ENCODE peak calls at places on chromosomes 4 and X, in ten cellular contexts. One of them, this sample, is unnamed. For H3K4me1, the result is how much of the 10 kb centered on the place peaks cover.

GRCh38 chr4:153222790-153223417 is 18.7 kb downstream of the TRIM2 start:
- DNase-seq in K562: no peak
- DNase-seq in heart left ventricle: peak
- DNase-seq in adrenal gland: peak
- DNase-seq in gastrocnemius medialis: peak
- DNase-seq in right lobe of liver: peak
- DNase-seq in stomach: peak
- DNase-seq in Peyer's patch: peak
- DNase-seq in transverse colon: peak
- DNase-seq in endothelial cell of umbilical vein: peak
- DNase-seq in this sample: peak

GRCh38 chrX:132714913-132715312 is 226.1 kb upstream of the MBNL3 start:
- DNase-seq in K562: no peak
- DNase-seq in heart left ventricle: no peak
- DNase-seq in adrenal gland: no peak
- DNase-seq in gastrocnemius medialis: no peak
- DNase-seq in right lobe of liver: no peak
- DNase-seq in stomach: no peak
- DNase-seq in Peyer's patch: no peak
- DNase-seq in transverse colon: no peak
- DNase-seq in endothelial cell of umbilical vein: no peak
- DNase-seq in this sample: no peak

GRCh38 chr4:163681208-163681821 is 186.8 kb downstream of the TMA16 start:
- DNase-seq in K562: peak
- DNase-seq in heart left ventricle: no peak
- DNase-seq in adrenal gland: peak
- DNase-seq in gastrocnemius medialis: no peak
- DNase-seq in right lobe of liver: no peak
- DNase-seq in stomach: no peak
- DNase-seq in Peyer's patch: peak
- DNase-seq in transverse colon: no peak
- DNase-seq in endothelial cell of umbilical vein: peak
- DNase-seq in this sample: no peak

GRCh38 chrX:72644946-72645345 is 69.2 kb downstream of the PHKA1 start:
- DNase-seq in K562: no peak
- DNase-seq in heart left ventricle: no peak
- DNase-seq in adrenal gland: no peak
- DNase-seq in gastrocnemius medialis: no peak
- DNase-seq in right lobe of liver: peak
- DNase-seq in stomach: no peak
- DNase-seq in Peyer's patch: no peak
- DNase-seq in transverse colon: no peak
- DNase-seq in endothelial cell of umbilical vein: peak
- DNase-seq in this sample: no peak

GRCh38 chr4:98566491-98567008 is 91.9 kb downstream of the TSPAN5 start:
- DNase-seq in K562: no peak
- DNase-seq in heart left ventricle: no peak
- DNase-seq in adrenal gland: no peak
- DNase-seq in gastrocnemius medialis: no peak
- DNase-seq in right lobe of liver: no peak
- DNase-seq in stomach: no peak
- DNase-seq in Peyer's patch: no peak
- DNase-seq in transverse colon: no peak
- DNase-seq in endothelial cell of umbilical vein: no peak
- DNase-seq in this sample: no peak

GRCh38 chr4:60944070-60944469 is 256.1 kb upstream of the ADGRL3 start:
- DNase-seq in K562: no peak
- DNase-seq in heart left ventricle: no peak
- DNase-seq in adrenal gland: no peak
- DNase-seq in gastrocnemius medialis: no peak
- DNase-seq in right lobe of liver: no peak
- DNase-seq in stomach: no peak
- DNase-seq in Peyer's patch: no peak
- DNase-seq in transverse colon: no peak
- DNase-seq in endothelial cell of umbilical vein: no peak
- DNase-seq in this sample: no peak

GRCh38 chrX:16825306-16826035 is 39.2 kb downstream of the TXLNG start:
- DNase-seq in K562: no peak
- DNase-seq in heart left ventricle: no peak
- DNase-seq in adrenal gland: no peak
- DNase-seq in gastrocnemius medialis: no peak
- DNase-seq in right lobe of liver: no peak
- DNase-seq in stomach: no peak
- DNase-seq in Peyer's patch: no peak
- DNase-seq in transverse colon: no peak
- DNase-seq in endothelial cell of umbilical vein: peak
- DNase-seq in this sample: no peak

GRCh38 chr4:24032371-24032989 is 142.6 kb upstream of the PPARGC1A start:
- DNase-seq in K562: peak
- DNase-seq in heart left ventricle: no peak
- DNase-seq in adrenal gland: peak
- DNase-seq in gastrocnemius medialis: peak
- DNase-seq in right lobe of liver: no peak
- DNase-seq in stomach: peak
- DNase-seq in Peyer's patch: no peak
- DNase-seq in transverse colon: peak
- DNase-seq in endothelial cell of umbilical vein: no peak
- DNase-seq in this sample: no peak

GRCh38 chr4:45442466-45442865 is 681.4 kb downstream of the GABRG1 start:
- DNase-seq in K562: no peak
- DNase-seq in heart left ventricle: no peak
- DNase-seq in adrenal gland: no peak
- DNase-seq in gastrocnemius medialis: no peak
- DNase-seq in right lobe of liver: no peak
- DNase-seq in stomach: no peak
- DNase-seq in Peyer's patch: no peak
- DNase-seq in transverse colon: no peak
- DNase-seq in endothelial cell of umbilical vein: no peak
- DNase-seq in this sample: no peak

GRCh38 chrX:25015486-25016360 is at the start of gene ARX:
- DNase-seq in K562: peak
- DNase-seq in heart left ventricle: peak
- DNase-seq in adrenal gland: peak
- DNase-seq in gastrocnemius medialis: peak
- DNase-seq in right lobe of liver: peak
- DNase-seq in stomach: no peak
- DNase-seq in Peyer's patch: peak
- DNase-seq in transverse colon: peak
- DNase-seq in endothelial cell of umbilical vein: peak
- DNase-seq in this sample: peak

GRCh38 chr4:12118651-12119213 is 690.0 kb upstream of the HS3ST1 start:
- DNase-seq in K562: no peak
- DNase-seq in heart left ventricle: no peak
- DNase-seq in adrenal gland: no peak
- DNase-seq in gastrocnemius medialis: no peak
- DNase-seq in right lobe of liver: no peak
- DNase-seq in stomach: no peak
- DNase-seq in Peyer's patch: no peak
- DNase-seq in transverse colon: no peak
- DNase-seq in endothelial cell of umbilical vein: no peak
- DNase-seq in this sample: no peak

GRCh38 chrX:153726286-153727107 is 1.8 kb downstream of the ABCD1 start:
- DNase-seq in K562: peak
- DNase-seq in heart left ventricle: peak
- DNase-seq in adrenal gland: peak
- DNase-seq in gastrocnemius medialis: peak
- DNase-seq in right lobe of liver: peak
- DNase-seq in stomach: peak
- DNase-seq in Peyer's patch: peak
- DNase-seq in transverse colon: peak
- DNase-seq in endothelial cell of umbilical vein: peak
- DNase-seq in this sample: peak

GRCh38 chr4:7660176-7660540 is 225.4 kb upstream of the PSAPL1 start:
- DNase-seq in K562: no peak
- DNase-seq in heart left ventricle: no peak
- DNase-seq in adrenal gland: no peak
- DNase-seq in gastrocnemius medialis: no peak
- DNase-seq in right lobe of liver: no peak
- DNase-seq in stomach: no peak
- DNase-seq in Peyer's patch: no peak
- DNase-seq in transverse colon: no peak
- DNase-seq in endothelial cell of umbilical vein: no peak
- DNase-seq in this sample: no peak

GRCh38 chr4:105714071-105714521 is 5.5 kb downstream of the GSTCD start:
- DNase-seq in K562: no peak
- DNase-seq in heart left ventricle: no peak
- DNase-seq in adrenal gland: no peak
- DNase-seq in gastrocnemius medialis: no peak
- DNase-seq in right lobe of liver: no peak
- DNase-seq in stomach: no peak
- DNase-seq in Peyer's patch: no peak
- DNase-seq in transverse colon: no peak
- DNase-seq in endothelial cell of umbilical vein: no peak
- DNase-seq in this sample: no peak

GRCh38 chrX:1462596-1463251 is 10.0 kb upstream of the ASMTL start:
- DNase-seq in K562: peak
- DNase-seq in heart left ventricle: peak
- DNase-seq in adrenal gland: peak
- DNase-seq in gastrocnemius medialis: no peak
- DNase-seq in right lobe of liver: no peak
- DNase-seq in stomach: peak
- DNase-seq in Peyer's patch: peak
- DNase-seq in transverse colon: no peak
- DNase-seq in endothelial cell of umbilical vein: peak
- DNase-seq in this sample: peak

DNA sequence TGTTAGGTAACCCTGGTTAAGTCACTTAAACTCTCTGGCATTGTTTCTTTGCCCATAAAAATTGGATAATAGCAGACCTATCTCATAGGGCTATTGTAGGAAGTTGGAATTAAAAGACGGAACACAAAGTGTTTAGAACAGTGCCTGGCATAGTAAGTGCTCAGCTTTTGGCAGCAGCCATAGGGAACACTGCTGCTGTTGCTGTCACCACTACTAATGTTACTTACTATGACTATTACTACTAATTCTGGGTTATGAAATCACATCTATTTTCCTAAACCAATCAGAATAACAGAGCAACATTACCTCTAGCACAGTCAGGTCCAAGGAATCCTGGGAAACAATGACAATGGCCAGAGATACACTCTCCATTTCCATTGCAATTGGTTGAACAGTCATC is 300.0 kb downstream of the SH2D1A start:
- DNase-seq in K562: no peak
- DNase-seq in heart left ventricle: no peak
- DNase-seq in adrenal gland: no peak
- DNase-seq in gastrocnemius medialis: peak
- DNase-seq in right lobe of liver: no peak
- DNase-seq in stomach: no peak
- DNase-seq in Peyer's patch: no peak
- DNase-seq in transverse colon: no peak
- DNase-seq in endothelial cell of umbilical vein: no peak
- DNase-seq in this sample: no peak
- H3K4me1 ChIP-seq in K562: under half
- H3K4me1 ChIP-seq in heart left ventricle: under half
- H3K4me1 ChIP-seq in adrenal gland: under half
- H3K4me1 ChIP-seq in gastrocnemius medialis: under half
- H3K4me1 ChIP-seq in right lobe of liver: under half
- H3K4me1 ChIP-seq in stomach: under half
- H3K4me1 ChIP-seq in Peyer's patch: under half
- H3K4me1 ChIP-seq in transverse colon: under half
- H3K4me1 ChIP-seq in endothelial cell of umbilical vein: under half
- H3K4me1 ChIP-seq in this sample: under half

GRCh38 chrX:119853449-119853848 is 686 bp upstream of the UPF3B start:
- DNase-seq in K562: no peak
- DNase-seq in heart left ventricle: no peak
- DNase-seq in adrenal gland: no peak
- DNase-seq in gastrocnemius medialis: peak
- DNase-seq in right lobe of liver: no peak
- DNase-seq in stomach: no peak
- DNase-seq in Peyer's patch: peak
- DNase-seq in transverse colon: peak
- DNase-seq in endothelial cell of umbilical vein: no peak
- DNase-seq in this sample: no peak

GRCh38 chrX:119852410-119853353 is at the start of gene UPF3B:
- DNase-seq in K562: peak
- DNase-seq in heart left ventricle: peak
- DNase-seq in adrenal gland: peak
- DNase-seq in gastrocnemius medialis: peak
- DNase-seq in right lobe of liver: peak
- DNase-seq in stomach: peak
- DNase-seq in Peyer's patch: peak
- DNase-seq in transverse colon: peak
- DNase-seq in endothelial cell of umbilical vein: peak
- DNase-seq in this sample: peak
- TF ChIP-seq POLR2A in K562: peak
- TF ChIP-seq POLR2A in heart left ventricle: peak
- TF ChIP-seq POLR2A in adrenal gland: peak
- TF ChIP-seq POLR2A in gastrocnemius medialis: peak
- TF ChIP-seq POLR2A in right lobe of liver: peak
- TF ChIP-seq POLR2A in stomach: no peak
- TF ChIP-seq POLR2A in Peyer's patch: peak
- TF ChIP-seq POLR2A in transverse colon: peak
- TF ChIP-seq POLR2A in endothelial cell of umbilical vein: peak
- TF ChIP-seq POLR2A in this sample: peak

GRCh38 chr4:168891086-168891485 is 119.0 kb downstream of the CBR4 start:
- DNase-seq in K562: no peak
- DNase-seq in heart left ventricle: no peak
- DNase-seq in adrenal gland: no peak
- DNase-seq in gastrocnemius medialis: no peak
- DNase-seq in right lobe of liver: no peak
- DNase-seq in stomach: no peak
- DNase-seq in Peyer's patch: no peak
- DNase-seq in transverse colon: no peak
- DNase-seq in endothelial cell of umbilical vein: no peak
- DNase-seq in this sample: no peak
- H3K4me1 ChIP-seq in K562: under half
- H3K4me1 ChIP-seq in heart left ventricle: under half
- H3K4me1 ChIP-seq in adrenal gland: under half
- H3K4me1 ChIP-seq in gastrocnemius medialis: under half
- H3K4me1 ChIP-seq in right lobe of liver: under half
- H3K4me1 ChIP-seq in stomach: half or more
- H3K4me1 ChIP-seq in Peyer's patch: under half
- H3K4me1 ChIP-seq in transverse colon: under half
- H3K4me1 ChIP-seq in endothelial cell of umbilical vein: under half
- H3K4me1 ChIP-seq in this sample: under half

DNA sequence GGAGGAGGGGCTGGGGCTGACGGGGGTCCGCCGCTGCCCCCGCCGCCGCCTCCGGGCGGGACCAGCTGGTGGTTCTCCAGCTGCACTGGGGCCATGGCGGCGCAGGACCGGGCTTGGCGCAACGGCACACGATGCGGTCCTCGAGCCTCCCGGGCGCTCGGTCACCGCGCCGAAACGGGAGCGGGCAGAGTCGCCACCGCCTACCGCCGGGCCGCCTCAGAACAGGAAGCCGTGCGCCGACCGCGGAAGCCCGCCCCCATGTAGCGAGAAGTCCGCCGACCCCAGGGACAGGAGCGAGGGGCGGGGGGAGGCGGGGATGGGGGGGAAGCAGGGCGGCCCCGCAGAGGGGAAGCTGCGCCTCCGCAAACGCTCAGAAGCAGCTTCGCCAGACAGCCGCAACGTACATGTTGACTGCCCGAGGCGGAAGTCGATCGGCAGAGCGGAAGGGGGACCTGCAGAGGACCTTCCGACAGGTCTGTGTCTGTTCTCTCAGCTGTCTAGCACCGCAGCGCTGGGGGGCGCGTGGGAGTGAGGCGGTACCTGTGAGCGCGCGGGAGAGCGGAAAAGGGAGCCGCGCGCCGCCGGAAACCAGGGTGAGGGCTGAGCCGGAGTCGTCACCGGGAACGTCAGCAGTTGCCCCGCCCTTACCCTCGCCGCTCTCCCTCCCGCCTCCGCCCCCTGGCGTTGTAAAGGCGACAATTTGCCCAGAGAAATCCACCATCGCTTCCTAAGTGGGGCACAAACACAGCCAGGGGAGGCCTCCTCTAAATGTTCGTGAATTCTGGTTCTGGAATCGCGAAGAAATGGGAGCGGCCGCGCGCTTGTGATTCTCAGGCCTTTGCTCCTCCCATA is at the start of gene MED14:
- DNase-seq in K562: peak
- DNase-seq in heart left ventricle: peak
- DNase-seq in adrenal gland: peak
- DNase-seq in gastrocnemius medialis: peak
- DNase-seq in right lobe of liver: peak
- DNase-seq in stomach: peak
- DNase-seq in Peyer's patch: peak
- DNase-seq in transverse colon: peak
- DNase-seq in endothelial cell of umbilical vein: peak
- DNase-seq in this sample: peak
- TF ChIP-seq POLR2A in K562: peak
- TF ChIP-seq POLR2A in heart left ventricle: peak
- TF ChIP-seq POLR2A in adrenal gland: peak
- TF ChIP-seq POLR2A in gastrocnemius medialis: peak
- TF ChIP-seq POLR2A in right lobe of liver: peak
- TF ChIP-seq POLR2A in stomach: no peak
- TF ChIP-seq POLR2A in Peyer's patch: peak
- TF ChIP-seq POLR2A in transverse colon: peak
- TF ChIP-seq POLR2A in endothelial cell of umbilical vein: peak
- TF ChIP-seq POLR2A in this sample: peak

This sample was measured in ovary.